ENCODE peak calls at places on chromosomes 2 and 18, in seven cellular contexts. S is adrenal gland, K is GM06990, M is suprapubic skin, B is HepG2, C is colonic mucosa, F is endothelial cell. X is an unnamed sample.

GRCh38 chr18:8898990-8899389 is 193.6 kb downstream of the MTCL1 start:
- DNase-seq in C (no peak), F (no peak), K (no peak), S (no peak), B (no peak), M (no peak), X (peak)

GRCh38 chr2:32947484-32948143 is 861 bp downstream of the LTBP1 start:
- DNase-seq in M (no peak), F (peak), S (peak), B (no peak), C (peak), K (peak), X (peak)

GRCh38 chr2:10300997-10301945 is 1.4 kb upstream of the HPCAL1 start:
- DNase-seq in S (no peak), M (no peak), F (no peak), B (peak), C (peak), K (no peak), X (no peak)

GRCh38 chr2:182616471-182617393 is 99.3 kb upstream of the DNAJC10 start:
- DNase-seq in M (no peak), B (peak), C (no peak), S (no peak), K (no peak), F (no peak), X (no peak)

GRCh38 chr2:218039171-218039570 is 29.9 kb upstream of the RUFY4 start:
- DNase-seq in C (no peak), M (no peak), B (no peak), F (no peak), K (no peak), S (no peak), X (no peak)

GRCh38 chr2:100015849-100016248 is 126.5 kb downstream of the AFF3 start:
- DNase-seq in F (no peak), M (no peak), S (no peak), B (no peak), K (no peak), C (no peak), X (no peak)

GRCh38 chr18:13412017-13412416 is 193.5 kb downstream of the LDLRAD4 start:
- DNase-seq in B (no peak), F (no peak), S (no peak), C (no peak), K (no peak), M (no peak), X (no peak)

GRCh38 chr2:27717070-27717453 is 53.4 kb downstream of the SLC4A1AP start:
- DNase-seq in C (no peak), S (no peak), F (no peak), K (no peak), M (no peak), B (no peak), X (no peak)

GRCh38 chr2:11819235-11819729 is 72.8 kb downstream of the LPIN1 start:
- DNase-seq in S (no peak), M (no peak), C (no peak), K (no peak), F (no peak), B (peak), X (no peak)

GRCh38 chr2:150587547-150588209 is 100.2 kb upstream of the RND3 start:
- DNase-seq in C (no peak), F (no peak), K (no peak), S (no peak), B (no peak), M (no peak), X (no peak)
- TF ChIP-seq CTCF in C (no peak), F (no peak), K (no peak), S (no peak), B (no peak), M (no peak), X (no peak)

DNA sequence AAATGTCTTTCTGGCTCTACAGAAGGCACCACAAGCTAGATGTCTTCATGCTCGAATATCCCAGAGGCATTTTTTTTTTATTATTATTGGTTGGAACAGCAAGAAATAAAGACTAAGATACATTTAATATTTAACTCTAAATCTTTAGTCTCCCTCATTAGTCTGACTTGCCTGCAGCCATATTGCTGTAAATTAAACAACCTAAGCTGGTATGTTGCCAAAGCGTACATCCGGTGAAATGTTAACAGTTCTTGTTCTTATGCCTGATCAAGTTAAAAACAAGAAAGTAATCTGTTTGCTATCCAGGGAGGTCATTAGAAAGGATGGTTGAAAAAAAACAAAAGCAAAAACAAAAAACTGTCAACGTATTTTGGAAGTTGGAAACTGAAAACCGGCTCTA is 125.9 kb upstream of the NABP1 start:
- DNase-seq in C (no peak), B (no peak), F (no peak), K (no peak), M (no peak), S (no peak), X (no peak)
- TF ChIP-seq CTCF in C (no peak), B (no peak), F (no peak), K (no peak), M (no peak), S (no peak), X (no peak)

GRCh38 chr2:173669271-173669853 is 295.8 kb downstream of the SP3 start:
- DNase-seq in C (no peak), S (no peak), B (no peak), F (no peak), M (no peak), K (no peak), X (no peak)

GRCh38 chr2:173664520-173664919 is 300.7 kb downstream of the SP3 start:
- DNase-seq in F (no peak), K (no peak), C (no peak), M (no peak), S (no peak), B (no peak), X (no peak)

GRCh38 chr2:173667014-173667413 is 298.2 kb downstream of the SP3 start:
- DNase-seq in M (no peak), F (no peak), S (no peak), C (no peak), B (no peak), K (no peak), X (no peak)

GRCh38 chr2:173669888-173670287 is 295.3 kb downstream of the SP3 start:
- DNase-seq in C (no peak), K (no peak), M (no peak), S (no peak), B (no peak), F (no peak), X (no peak)

DNA sequence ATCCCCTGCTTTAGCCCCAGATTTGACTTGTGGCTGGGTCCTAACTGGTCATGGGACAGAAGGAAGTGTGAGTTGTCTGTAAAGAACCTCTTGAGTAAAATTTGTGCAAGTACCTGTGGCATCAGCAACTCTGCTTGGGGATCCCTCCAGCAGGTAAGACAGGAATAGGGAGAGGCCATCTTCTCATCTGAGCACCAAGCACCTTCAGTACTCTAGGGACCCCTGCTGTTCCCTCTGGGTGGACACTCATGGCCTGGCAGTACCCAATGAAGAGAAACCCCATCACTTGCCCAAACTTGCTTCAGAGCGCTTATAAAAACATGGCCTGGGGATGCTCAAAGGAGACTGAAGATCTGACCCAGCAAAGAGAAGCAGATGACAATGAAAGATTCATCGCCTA is 297.8 kb downstream of the SP3 start:
- DNase-seq in S (no peak), M (no peak), F (no peak), C (no peak), B (peak), K (no peak), X (no peak)
- TF ChIP-seq CTCF in S (no peak), M (no peak), F (no peak), C (no peak), B (peak), K (no peak), X (no peak)

GRCh38 chr2:8000861-8001260 is 681.0 kb upstream of the ID2 start:
- DNase-seq in C (no peak), S (no peak), K (no peak), F (no peak), M (no peak), B (no peak), X (no peak)
- TF ChIP-seq CTCF in C (no peak), S (no peak), K (peak), F (no peak), M (no peak), B (no peak), X (peak)

X was measured in type B pancreatic cell.